ENCODE peak calls at places on chromosomes 11 and 22, in five cellular contexts. E, B, F, V and Y are unnamed samples.

GRCh38 chr22:47409501-47410275 is 647.2 kb downstream of the TBC1D22A start:
- DNase-seq in V (no peak), E (no peak), B (no peak), F (no peak), Y (no peak)

GRCh38 chr11:75346912-75347647 is 4.4 kb downstream of the ARRB1 start:
- DNase-seq in F (peak; percentile 17), E (no peak), B (no peak), V (peak; percentile 49), Y (peak; percentile 53)

GRCh38 chr11:2215561-2216399 is 44.2 kb upstream of the TH start:
- DNase-seq in B (no peak), V (no peak), F (no peak), E (peak; percentile 12), Y (no peak)

GRCh38 chr11:64359712-64360402 is 895 bp downstream of the RPS6KA4 start:
- DNase-seq in F (peak; percentile 46), E (peak; percentile 35), V (no peak), B (peak; percentile 22), Y (no peak)

GRCh38 chr11:78310500-78310909 is 107.1 kb downstream of the GAB2 start:
- DNase-seq in E (no peak), F (no peak), B (peak; percentile 64), V (peak; percentile 35), Y (peak; percentile 54)

GRCh38 chr11:126079640-126080205 is 17.1 kb upstream of the CDON start:
- DNase-seq in B (no peak), V (no peak), E (no peak), F (no peak), Y (no peak)

GRCh38 chr22:35349704-35350538 is 31.0 kb upstream of the HMOX1 start:
- DNase-seq in B (no peak), V (peak; percentile 37), E (no peak), F (peak; percentile 74), Y (no peak)

GRCh38 chr11:75852406-75853017 is 37.5 kb downstream of the UVRAG start:
- DNase-seq in F (no peak), E (no peak), B (no peak), V (no peak), Y (no peak)

GRCh38 chr11:65843811-65844210 is 10.0 kb downstream of the SNX32 start:
- DNase-seq in F (no peak), E (no peak), V (no peak), B (no peak), Y (no peak)

GRCh38 chr11:123783536-123783935 is 22.6 kb downstream of the OR6M1 start:
- DNase-seq in B (peak; percentile 11), E (no peak), F (no peak), V (no peak), Y (no peak)

GRCh38 chr22:18991138-18991432 is 55.0 kb upstream of the PRODH start:
- DNase-seq in V (no peak), B (no peak), E (no peak), F (no peak), Y (no peak)

GRCh38 chr22:25327018-25327755 is 107.7 kb downstream of the CRYBB2 start:
- DNase-seq in V (no peak), E (no peak), F (no peak), B (no peak), Y (no peak)

GRCh38 chr11:13135385-13136271 is 126.5 kb downstream of the RASSF10 start:
- DNase-seq in V (peak; percentile 90), B (no peak), F (peak; percentile 28), E (no peak), Y (no peak)

GRCh38 chr11:84648413-84648812 is 978.7 kb downstream of the DLG2 start:
- DNase-seq in E (no peak), F (peak; percentile 12), B (no peak), V (no peak), Y (no peak)

GRCh38 chr11:117979481-117980211 is 6.5 kb upstream of the IL10RA start:
- DNase-seq in E (no peak), V (no peak), F (peak; percentile 81), B (no peak), Y (peak; percentile 59)

GRCh38 chr11:2103666-2104523 is 35.3 kb downstream of the IGF2 start:
- DNase-seq in E (no peak), V (no peak), F (no peak), B (no peak), Y (no peak)

GRCh38 chr11:131713529-131714134 is 343.2 kb downstream of the NTM start:
- DNase-seq in B (no peak), F (no peak), E (no peak), V (no peak), Y (no peak)

GRCh38 chr11:93740031-93740801 is 1.1 kb downstream of the TAF1D start:
- DNase-seq in E (peak; percentile 23), F (peak; percentile 60), B (peak; percentile 19), V (peak; percentile 56), Y (no peak)

GRCh38 chr11:57751676-57752253 is at the start of gene BTBD18:
- DNase-seq in E (no peak), B (peak; percentile 48), V (peak; percentile 58), F (peak; percentile 68), Y (peak; percentile 68)

GRCh38 chr11:126440276-126440675 is 84.8 kb downstream of the ST3GAL4 start:
- DNase-seq in V (no peak), F (peak; percentile 56), E (no peak), B (no peak), Y (no peak)

GRCh38 chr11:15617126-15617525 is 502.4 kb downstream of the INSC start:
- DNase-seq in E (no peak), B (no peak), V (no peak), F (no peak), Y (no peak)

GRCh38 chr11:29296680-29297079 is 720.1 kb downstream of the KCNA4 start:
- DNase-seq in F (no peak), E (no peak), B (no peak), V (no peak), Y (no peak)

GRCh38 chr22:48758905-48759875 is 1068.5 kb downstream of the BRD1 start:
- DNase-seq in B (no peak), F (no peak), V (no peak), E (no peak), Y (peak; percentile 11)

GRCh38 chr11:14644396-14645246 is 1.0 kb downstream of the PDE3B start:
- DNase-seq in E (no peak), V (no peak), B (peak; percentile 43), F (no peak), Y (peak; percentile 73)

GRCh38 chr11:119323532-119324033 is 6.7 kb upstream of the MCAM start:
- DNase-seq in F (peak; percentile 70), V (peak; percentile 66), E (peak; percentile 56), B (peak; percentile 84), Y (peak; percentile 67)

GRCh38 chr22:17779286-17780115 is 5.2 kb upstream of the BID start:
- DNase-seq in B (no peak), V (no peak), E (peak; percentile 50), F (no peak), Y (no peak)

GRCh38 chr22:27913162-27913741 is 5.8 kb downstream of the PITPNB start:
- DNase-seq in E (peak; percentile 12), F (no peak), V (peak; percentile 29), B (no peak), Y (no peak)

GRCh38 chr22:17235149-17235655 is 16.0 kb upstream of the ADA2 start:
- DNase-seq in E (no peak), F (no peak), V (no peak), B (no peak), Y (no peak)

GRCh38 chr22:31290494-31291402 is 1.5 kb downstream of the PIK3IP1 start:
- DNase-seq in V (peak; percentile 90), F (peak; percentile 99), E (peak; percentile 96), B (peak; percentile 98), Y (peak; percentile 99)

GRCh38 chr22:31291403-31291715 is 929 bp downstream of the PIK3IP1 start:
- DNase-seq in B (no peak), V (no peak), E (no peak), F (no peak), Y (no peak)

GRCh38 chr22:31288496-31289235 is 3.6 kb downstream of the PIK3IP1 start:
- DNase-seq in V (no peak), E (no peak), F (peak; percentile 72), B (no peak), Y (no peak)

GRCh38 chr22:31289335-31289734 is 3.0 kb downstream of the PIK3IP1 start:
- DNase-seq in F (no peak), E (no peak), V (no peak), B (peak; percentile 71), Y (peak; percentile 78)

GRCh38 chr22:31291716-31292644 is at the start of gene PIK3IP1:
- DNase-seq in F (peak; percentile 94), E (peak; percentile 27), B (peak; percentile 95), V (peak; percentile 91), Y (peak; percentile 95)
- TF ChIP-seq POLR2A in F (peak; percentile 98), E (no peak), B (peak; percentile 98), V (peak; percentile 71), Y (peak; percentile 93)

DNA sequence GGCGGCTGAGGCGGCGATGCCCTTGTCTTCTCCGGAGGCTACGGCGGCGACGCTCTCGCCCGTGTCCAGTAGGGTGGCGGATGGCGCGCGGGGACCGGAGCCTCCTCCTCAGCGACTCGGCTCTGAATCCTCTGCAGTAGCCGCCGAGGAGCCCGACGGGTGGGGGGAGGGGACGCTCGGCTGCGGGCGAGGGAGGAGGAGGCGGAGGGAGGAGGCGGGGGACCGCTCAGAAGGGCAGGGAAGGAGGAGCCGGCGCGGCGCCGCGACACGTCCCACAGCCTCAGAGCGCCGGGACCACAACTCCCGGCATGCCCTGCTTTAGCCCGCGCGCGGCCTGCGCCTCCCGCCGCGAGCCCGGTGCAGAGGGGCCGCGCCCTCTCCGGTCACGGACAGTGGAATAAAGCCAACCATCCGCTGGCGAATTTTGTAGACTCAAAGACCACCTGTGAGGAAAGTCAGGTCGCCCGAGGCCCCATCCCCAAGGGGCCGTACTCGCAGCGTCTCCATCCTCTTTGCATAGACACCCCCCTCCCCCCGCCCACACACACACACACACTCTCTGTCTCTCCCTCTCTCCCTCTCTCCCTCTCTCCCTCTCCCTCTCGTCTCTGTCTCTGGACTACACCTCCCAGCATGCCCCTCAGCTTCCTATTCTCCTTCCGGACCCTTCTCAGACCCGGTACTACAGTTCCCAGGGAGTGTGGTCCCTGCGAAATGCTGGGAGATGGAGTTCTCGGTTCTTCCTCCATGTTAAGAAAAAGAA is at the start of gene FAM168A:
- DNase-seq in E (peak; percentile 92), B (peak; percentile 97), V (peak; percentile 97), F (peak; percentile 96), Y (peak; percentile 98)
- TF ChIP-seq POLR2A in E (peak; percentile 81), B (peak; percentile 46), V (no peak), F (peak; percentile 74), Y (peak; percentile 75)

GRCh38 chr11:72223615-72224586 is 666 bp upstream of the INPPL1 start:
- DNase-seq in V (peak; percentile 56), B (peak; percentile 85), E (peak; percentile 77), F (peak; percentile 73), Y (peak; percentile 87)
- TF ChIP-seq POLR2A in V (no peak), B (peak; percentile 45), E (peak; percentile 72), F (no peak), Y (no peak)

DNA sequence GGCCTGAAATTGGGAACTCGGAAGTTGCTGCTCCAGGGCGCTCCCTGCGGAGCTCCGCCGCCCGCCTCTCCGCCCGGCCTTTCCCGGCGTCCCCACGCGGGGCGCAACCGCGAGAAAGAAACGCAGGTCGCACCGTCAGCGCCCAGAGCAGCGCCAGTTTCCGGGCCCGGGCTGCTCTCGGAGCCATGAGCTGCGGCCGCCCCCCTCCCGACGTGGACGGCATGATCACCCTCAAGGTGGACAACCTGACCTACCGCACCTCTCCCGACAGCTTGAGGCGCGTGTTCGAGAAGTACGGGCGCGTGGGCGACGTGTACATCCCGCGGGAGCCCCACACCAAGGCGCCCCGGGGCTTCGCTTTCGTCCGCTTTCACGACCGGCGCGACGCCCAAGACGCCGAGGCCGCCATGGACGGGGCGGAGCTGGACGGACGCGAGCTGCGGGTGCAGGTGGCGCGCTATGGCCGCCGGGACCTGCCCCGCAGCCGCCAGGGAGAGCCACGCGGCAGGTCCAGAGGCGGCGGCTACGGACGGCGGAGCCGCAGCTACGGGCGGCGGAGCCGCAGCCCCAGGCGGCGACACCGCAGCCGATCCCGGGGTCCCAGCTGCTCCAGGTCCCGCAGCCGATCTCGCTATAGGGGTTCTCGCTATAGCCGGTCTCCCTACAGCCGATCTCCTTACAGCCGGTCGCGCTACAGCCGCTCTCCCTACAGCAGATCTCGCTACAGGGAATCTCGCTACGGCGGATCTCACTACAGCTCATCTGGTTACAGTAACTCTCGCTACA is 516 bp downstream of the SRSF8 start:
- DNase-seq in E (peak; percentile 65), F (peak; percentile 86), V (peak; percentile 72), B (peak; percentile 85), Y (peak; percentile 78)
- TF ChIP-seq POLR2A in E (peak; percentile 87), F (peak; percentile 82), V (peak; percentile 57), B (peak; percentile 84), Y (peak; percentile 64)